ENCODE peak calls at places on chromosomes 11 and 22, in seven cellular contexts. W is AG08395; L is sciatic nerve; N is stimulated activated CD4-positive, alpha-beta T cell treated with anti-CD3 and anti-CD28 coated beads, Interleukin-12 subunit alpha, Interleukin-12 subunit beta, amount 100 ng/mL, for 24 hours; Y is AML-193; E is posterior cingulate gyrus; D is stimulated activated CD8-positive, alpha-beta memory T cell treated with anti-CD3 and anti-CD28 coated beads, Interleukin-7, amount 100 ng/mL, for 1 hour. B is an unnamed sample.

GRCh38 chr11:111696556-111696955 is 69.6 kb downstream of the PPP2R1B start:
- DNase-seq in D (no peak), E (no peak), N (no peak), Y (no peak), L (no peak), W (peak), B (no peak)

GRCh38 chr11:110797453-110797852 is 85.2 kb upstream of the ARHGAP20 start:
- DNase-seq in E (no peak), N (no peak), W (no peak), D (no peak), L (no peak), Y (peak), B (no peak)

GRCh38 chr11:13713982-13714381 is 45.5 kb downstream of the FAR1 start:
- DNase-seq in Y (no peak), W (no peak), L (no peak), D (no peak), E (no peak), N (no peak), B (no peak)

GRCh38 chr11:8363924-8364323 is 100.2 kb upstream of the LMO1 start:
- DNase-seq in Y (no peak), L (no peak), W (no peak), E (no peak), N (no peak), D (no peak), B (no peak)

GRCh38 chr11:77446911-77447629 is 26.8 kb downstream of the PAK1 start:
- DNase-seq in L (no peak), E (no peak), D (no peak), N (no peak), Y (no peak), W (no peak), B (no peak)

GRCh38 chr22:27495325-27495724 is 306.2 kb downstream of the MN1 start:
- DNase-seq in E (no peak), D (no peak), L (no peak), W (no peak), N (no peak), Y (no peak), B (no peak)

GRCh38 chr11:103091441-103091809 is 535 bp downstream of the DCUN1D5 start:
- DNase-seq in E (peak), Y (peak), L (peak), W (peak), N (peak), D (no peak), B (no peak)

GRCh38 chr11:59556115-59556882 is 45.0 kb downstream of the OR4D9 start:
- DNase-seq in D (no peak), N (peak), E (peak), L (peak), Y (peak), W (peak), B (no peak)

GRCh38 chr22:31588970-31589675 is 72.9 kb downstream of the PISD start:
- DNase-seq in E (no peak), N (no peak), W (no peak), L (no peak), D (no peak), Y (no peak), B (no peak)

GRCh38 chr11:91133361-91133760 is 910.5 kb upstream of the CHORDC1 start:
- DNase-seq in Y (no peak), W (no peak), D (no peak), E (no peak), N (no peak), L (no peak), B (no peak)

GRCh38 chr11:46272816-46273427 is 4.5 kb upstream of the CREB3L1 start:
- DNase-seq in L (peak), Y (no peak), E (no peak), D (no peak), W (peak), N (no peak), B (no peak)

GRCh38 chr11:65430406-65431217 is 8.0 kb downstream of the NEAT1 start:
- DNase-seq in L (no peak), E (no peak), D (no peak), W (no peak), N (no peak), Y (no peak), B (no peak)

GRCh38 chr11:60184824-60185511 is 2.1 kb upstream of the MS4A6A start:
- DNase-seq in D (no peak), W (no peak), Y (no peak), L (no peak), E (no peak), N (no peak), B (no peak)

GRCh38 chr22:38739300-38740055 is 16.3 kb downstream of the SUN2 start:
- DNase-seq in E (no peak), L (no peak), W (no peak), N (no peak), Y (no peak), D (no peak), B (no peak)

GRCh38 chr22:45194686-45195085 is 31.0 kb downstream of the NUP50 start:
- DNase-seq in N (no peak), E (no peak), L (no peak), W (no peak), Y (no peak), D (no peak), B (no peak)